ENCODE peak calls at places on chromosomes 6 and 20, in seven cellular contexts. A is epithelial cell of esophagus, J is suprapubic skin, F is progenitor cell of endocrine pancreas, L is body of pancreas, E is endodermal cell, D is breast epithelium. G is an unnamed sample.

GRCh38 chr6:142331075-142331551 is 29.3 kb downstream of the ADGRG6 start:
- DNase-seq in A (peak), J (no peak), F (no peak), L (no peak), E (no peak), D (no peak), G (no peak)

GRCh38 chr6:163237110-163237509 is 177.4 kb upstream of the QKI start:
- DNase-seq in A (no peak), J (no peak), F (no peak), L (no peak), E (no peak), D (no peak), G (no peak)

GRCh38 chr6:159169557-159170332 is 545 bp downstream of the FNDC1 start:
- DNase-seq in A (peak), J (no peak), F (peak), L (peak), E (peak), D (no peak), G (no peak)

GRCh38 chr6:75893058-75893775 is 144.2 kb downstream of the MYO6 start:
- DNase-seq in A (peak), J (no peak), F (no peak), L (no peak), E (no peak), D (no peak), G (no peak)

GRCh38 chr20:36167826-36168634 is 13.5 kb downstream of the EPB41L1 start:
- DNase-seq in A (peak), J (no peak), F (no peak), L (no peak), E (no peak), D (no peak), G (no peak)

GRCh38 chr6:116954335-116954734 is 77.3 kb downstream of the RFX6 start:
- DNase-seq in A (no peak), J (no peak), F (no peak), L (no peak), E (no peak), D (no peak), G (no peak)

GRCh38 chr6:109644131-109644530 is 46.9 kb downstream of the AK9 start:
- DNase-seq in A (no peak), J (no peak), F (no peak), L (no peak), E (no peak), D (no peak), G (no peak)

GRCh38 chr6:4421837-4422236 is 286.5 kb upstream of the ECI2 start:
- DNase-seq in A (no peak), J (no peak), F (no peak), L (no peak), E (no peak), D (no peak), G (no peak)

GRCh38 chr20:56343861-56344381 is 14.9 kb upstream of the FAM210B start:
- DNase-seq in A (peak), J (no peak), F (peak), L (peak), E (peak), D (no peak), G (peak)

GRCh38 chr6:41707565-41708200 is 27.7 kb downstream of the TFEB start:
- DNase-seq in A (no peak), J (no peak), F (no peak), L (no peak), E (no peak), D (peak), G (no peak)

GRCh38 chr6:43682724-43683429 is 4.7 kb downstream of the MRPS18A start:
- DNase-seq in A (no peak), J (no peak), F (no peak), L (no peak), E (no peak), D (no peak), G (no peak)

GRCh38 chr20:24955045-24955444 is 6.0 kb downstream of the CST7 start:
- DNase-seq in A (no peak), J (no peak), F (no peak), L (no peak), E (peak), D (no peak), G (no peak)

GRCh38 chr6:69796081-69796626 is 656 bp downstream of the LMBRD1 start:
- DNase-seq in A (peak), J (no peak), F (no peak), L (peak), E (peak), D (peak), G (no peak)

GRCh38 chr20:51712501-51713212 is 55.5 kb downstream of the ATP9A start:
- DNase-seq in A (peak), J (no peak), F (no peak), L (peak), E (peak), D (no peak), G (peak)

GRCh38 chr20:36658300-36658699 is 12.3 kb upstream of the SLA2 start:
- DNase-seq in A (no peak), J (no peak), F (no peak), L (no peak), E (no peak), D (no peak), G (no peak)

GRCh38 chr6:166167801-166168615 is at the start of gene TBXT:
- DNase-seq in A (peak), J (no peak), F (peak), L (no peak), E (peak), D (no peak), G (no peak)

GRCh38 chr20:7704021-7704420 is 236.2 kb downstream of the HAO1 start:
- DNase-seq in A (no peak), J (no peak), F (no peak), L (no peak), E (no peak), D (no peak), G (no peak)

GRCh38 chr6:1604991-1605821 is 4.5 kb upstream of the FOXC1 start:
- DNase-seq in A (no peak), J (no peak), F (no peak), L (no peak), E (peak), D (no peak), G (no peak)

GRCh38 chr6:167244064-167244949 is 46.8 kb upstream of the UNC93A start:
- DNase-seq in A (no peak), J (no peak), F (no peak), L (no peak), E (peak), D (no peak), G (no peak)

GRCh38 chr6:137487947-137488735 is 6.1 kb downstream of the OLIG3 start:
- DNase-seq in A (no peak), J (no peak), F (no peak), L (no peak), E (peak), D (no peak), G (peak)

GRCh38 chr6:44696099-44696498 is 308.6 kb downstream of the CDC5L start:
- DNase-seq in A (peak), J (no peak), F (no peak), L (no peak), E (no peak), D (no peak), G (no peak)

GRCh38 chr6:54134934-54135333 is 23.7 kb downstream of the MLIP start:
- DNase-seq in A (no peak), J (no peak), F (no peak), L (no peak), E (no peak), D (no peak), G (no peak)

GRCh38 chr20:41086402-41087324 is 50.7 kb upstream of the PLCG1 start:
- DNase-seq in A (no peak), J (no peak), F (no peak), L (no peak), E (no peak), D (no peak), G (no peak)

GRCh38 chr20:61830241-61830930 is 235.3 kb downstream of the TAF4 start:
- DNase-seq in A (no peak), J (no peak), F (no peak), L (no peak), E (no peak), D (no peak), G (no peak)

GRCh38 chr6:56399250-56399671 is 151.9 kb upstream of the COL21A1 start:
- DNase-seq in A (no peak), J (no peak), F (no peak), L (peak), E (peak), D (no peak), G (no peak)

GRCh38 chr6:135162678-135163439 is 18.2 kb upstream of the MYB start:
- DNase-seq in A (peak), J (no peak), F (peak), L (peak), E (peak), D (no peak), G (no peak)

GRCh38 chr20:31693987-31694661 is 28.5 kb downstream of the BCL2L1 start:
- DNase-seq in A (no peak), J (no peak), F (no peak), L (no peak), E (peak), D (no peak), G (no peak)

GRCh38 chr20:4748847-4749246 is 27.1 kb downstream of the PRND start:
- DNase-seq in A (no peak), J (no peak), F (no peak), L (no peak), E (peak), D (no peak), G (no peak)

GRCh38 chr20:63330940-63331339 is 30.2 kb downstream of the CHRNA4 start:
- DNase-seq in A (no peak), J (no peak), F (no peak), L (no peak), E (peak), D (no peak), G (no peak)

GRCh38 chr6:168447741-168448140 is 6.8 kb downstream of the SMOC2 start:
- DNase-seq in A (no peak), J (no peak), F (no peak), L (no peak), E (no peak), D (no peak), G (no peak)

GRCh38 chr6:101543796-101544195 is 150.3 kb downstream of the GRIK2 start:
- DNase-seq in A (no peak), J (no peak), F (no peak), L (no peak), E (no peak), D (no peak), G (no peak)

GRCh38 chr6:99822741-99823512 is 171.1 kb downstream of the MCHR2 start:
- DNase-seq in A (peak), J (no peak), F (no peak), L (peak), E (peak), D (no peak), G (no peak)

GRCh38 chr6:107663308-107663707 is 160.8 kb downstream of the SCML4 start:
- DNase-seq in A (no peak), J (no peak), F (no peak), L (no peak), E (no peak), D (no peak), G (no peak)

GRCh38 chr20:14966203-14966602 is 628.8 kb upstream of the FLRT3 start:
- DNase-seq in A (no peak), J (no peak), F (no peak), L (no peak), E (no peak), D (no peak), G (no peak)

GRCh38 chr6:16244869-16245451 is 6.6 kb downstream of the GMPR start:
- DNase-seq in A (peak), J (no peak), F (no peak), L (peak), E (no peak), D (no peak), G (no peak)

GRCh38 chr6:161626132-161626676 is 352.3 kb upstream of the AGPAT4 start:
- DNase-seq in A (no peak), J (no peak), F (no peak), L (no peak), E (no peak), D (no peak), G (no peak)

GRCh38 chr6:142885182-142885867 is 59.7 kb downstream of the HIVEP2 start:
- DNase-seq in A (peak), J (no peak), F (no peak), L (peak), E (peak), D (peak), G (no peak)

GRCh38 chr20:3563548-3564177 is 92.8 kb downstream of the ATRN start:
- DNase-seq in A (peak), J (no peak), F (no peak), L (peak), E (peak), D (no peak), G (no peak)
- TF ChIP-seq CTCF in A (peak), J (no peak), F (peak), L (peak), E (peak), D (peak), G (peak)

GRCh38 chr20:32995802-32996201 is 8.4 kb downstream of the SUN5 start:
- DNase-seq in A (no peak), J (no peak), F (no peak), L (no peak), E (no peak), D (no peak), G (no peak)
- TF ChIP-seq CTCF in A (no peak), J (no peak), F (peak), L (no peak), E (peak), D (no peak), G (peak)

GRCh38 chr6:30893001-30893591 is 8.8 kb downstream of the DDR1 start:
- DNase-seq in A (no peak), J (no peak), F (no peak), L (no peak), E (peak), D (no peak), G (no peak)
- TF ChIP-seq CTCF in A (no peak), J (no peak), F (peak), L (no peak), E (peak), D (no peak), G (peak)

DNA sequence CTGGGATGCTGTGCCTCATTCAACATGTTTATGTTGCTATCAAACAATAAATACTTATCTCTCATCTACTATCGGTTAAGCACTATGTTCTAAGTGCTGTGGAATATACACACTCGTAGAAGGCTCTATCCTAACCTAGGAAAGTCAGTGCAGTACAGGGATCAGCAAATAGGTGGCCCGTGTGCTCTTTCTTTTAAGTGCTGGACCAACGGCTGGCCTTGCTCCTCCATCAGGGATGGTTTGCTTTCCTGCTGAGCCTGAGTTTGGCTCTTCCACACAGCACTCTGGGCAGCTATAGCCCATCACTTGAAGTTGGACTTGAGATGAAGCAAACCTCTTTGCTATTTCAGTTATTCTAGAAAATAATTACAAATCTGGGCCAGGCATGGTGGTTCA is 66.9 kb upstream of the KCNK16 start:
- DNase-seq in A (peak), J (no peak), F (no peak), L (no peak), E (peak), D (no peak), G (no peak)
- TF ChIP-seq CTCF in A (peak), J (no peak), F (peak), L (no peak), E (peak), D (no peak), G (peak)

GRCh38 chr6:79584332-79584731 is 46.8 kb upstream of the SH3BGRL2 start:
- DNase-seq in A (no peak), J (no peak), F (no peak), L (no peak), E (no peak), D (no peak), G (no peak)

GRCh38 chr6:79589701-79590100 is 41.4 kb upstream of the SH3BGRL2 start:
- DNase-seq in A (no peak), J (no peak), F (no peak), L (no peak), E (no peak), D (no peak), G (no peak)

DNA sequence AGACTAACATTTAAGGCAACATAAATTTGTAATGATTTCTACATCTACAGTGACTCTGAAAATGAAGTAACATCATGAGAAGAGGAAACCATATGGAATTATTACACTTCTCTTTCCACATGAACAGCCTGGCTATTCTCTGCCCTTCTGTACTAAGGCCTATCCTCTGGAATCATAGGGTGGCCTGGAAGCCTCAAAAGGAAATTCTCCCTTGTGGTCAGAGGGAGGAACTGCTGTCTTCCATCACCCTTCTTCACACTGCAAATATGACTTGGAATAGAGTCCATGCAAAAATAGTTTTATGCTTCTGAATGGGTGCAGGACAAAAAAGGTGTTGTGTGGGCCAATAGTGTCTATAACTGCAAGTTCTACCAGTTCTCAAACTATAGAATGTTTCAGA is 44.6 kb upstream of the SH3BGRL2 start:
- DNase-seq in A (peak), J (no peak), F (no peak), L (no peak), E (peak), D (no peak), G (no peak)
- TF ChIP-seq CTCF in A (peak), J (no peak), F (peak), L (peak), E (peak), D (no peak), G (peak)

DNA sequence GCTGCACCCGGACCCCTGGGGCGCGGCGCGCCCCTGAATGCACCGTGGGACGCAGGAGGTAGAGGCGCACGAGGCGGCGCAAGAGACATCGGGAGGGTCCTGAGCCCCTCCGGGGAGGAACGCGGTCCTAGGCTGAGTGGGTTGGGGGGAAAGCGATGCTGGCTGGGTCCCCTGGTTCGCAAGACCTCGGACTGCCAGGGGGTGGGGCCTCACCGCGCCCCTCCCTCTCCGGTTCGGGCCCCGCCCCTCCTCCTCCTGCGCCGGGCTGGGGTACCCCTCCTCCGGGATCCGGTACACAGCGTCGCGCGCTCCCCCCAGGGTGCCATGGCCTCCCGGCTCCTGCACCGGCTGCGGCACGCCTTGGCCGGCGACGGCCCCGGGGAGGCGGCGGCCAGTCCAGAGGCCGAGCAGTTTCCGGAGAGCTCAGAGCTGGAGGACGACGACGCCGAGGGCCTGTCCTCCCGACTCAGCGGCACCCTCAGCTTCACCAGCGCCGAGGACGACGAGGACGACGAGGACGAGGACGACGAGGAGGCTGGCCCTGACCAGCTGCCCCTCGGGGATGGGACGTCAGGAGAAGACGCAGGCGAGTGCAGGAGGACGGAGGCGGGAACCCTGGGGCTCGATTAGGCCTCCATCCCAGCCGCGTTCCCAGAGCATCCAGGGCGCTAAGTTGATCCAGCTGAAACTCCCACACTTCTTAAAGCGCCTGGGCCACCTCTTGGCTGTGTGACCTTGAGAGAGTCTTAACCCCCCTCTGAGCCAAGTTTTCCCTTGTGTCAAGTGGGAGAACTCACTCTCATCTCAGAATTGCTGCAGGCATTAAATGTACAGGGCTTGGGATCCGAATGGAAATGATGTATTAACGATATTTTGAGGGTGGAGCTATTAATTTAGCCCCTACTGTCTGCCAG is 541 bp downstream of the SNX21 start:
- DNase-seq in A (peak), J (peak), F (peak), L (peak), E (peak), D (peak), G (peak)
- TF ChIP-seq CTCF in A (no peak), J (no peak), F (no peak), L (no peak), E (no peak), D (no peak), G (no peak)

GRCh38 chr20:58822175-58822574 is 28.5 kb downstream of the GNAS-AS1 start:
- DNase-seq in A (no peak), J (no peak), F (no peak), L (no peak), E (no peak), D (no peak), G (no peak)
- TF ChIP-seq CTCF in A (no peak), J (no peak), F (no peak), L (no peak), E (peak), D (no peak), G (no peak)

G was measured in type B pancreatic cell.